ENCODE peak calls at places on chromosome X, in nine cellular contexts. J is esophagus squamous epithelium, P is HepG2, D is right lobe of liver, F is NB4, I is heart left ventricle, U is transverse colon, S is erythroblast, C is HCT116. X is an unnamed sample.

GRCh38 chrX:68146054-68146453 is 287.2 kb downstream of the OPHN1 start:
- DNase-seq in J (no peak), P (peak), D (no peak), F (peak), I (no peak), U (no peak), S (peak), C (peak), X (no peak)

GRCh38 chrX:17836830-17837229 is 24.3 kb downstream of the RAI2 start:
- DNase-seq in J (no peak), P (no peak), D (no peak), F (peak), I (no peak), U (no peak), S (no peak), C (no peak), X (no peak)

GRCh38 chrX:100720301-100720700 is 11.6 kb downstream of the SYTL4 start:
- DNase-seq in J (no peak), P (no peak), D (no peak), F (no peak), I (no peak), U (no peak), S (no peak), C (no peak), X (no peak)

GRCh38 chrX:93695981-93696380 is 22.0 kb downstream of the FAM133A start:
- DNase-seq in J (no peak), P (no peak), D (no peak), F (no peak), I (no peak), U (no peak), S (no peak), C (no peak), X (no peak)

GRCh38 chrX:143121471-143121870 is 95.7 kb downstream of the SPANXN4 start:
- DNase-seq in J (no peak), P (no peak), D (no peak), F (no peak), I (no peak), U (no peak), S (no peak), C (no peak), X (no peak)

GRCh38 chrX:138754861-138755260 is 43.3 kb upstream of the FGF13 start:
- DNase-seq in J (no peak), P (no peak), D (no peak), F (no peak), I (no peak), U (no peak), S (no peak), C (no peak), X (no peak)

GRCh38 chrX:134782796-134783195 is 124.5 kb upstream of the PLAC1 start:
- DNase-seq in J (no peak), P (no peak), D (no peak), F (peak), I (no peak), U (no peak), S (peak), C (no peak), X (no peak)

GRCh38 chrX:108735680-108736508 is 469 bp downstream of the IRS4 start:
- DNase-seq in J (no peak), P (no peak), D (no peak), F (no peak), I (no peak), U (no peak), S (peak), C (no peak), X (no peak)

GRCh38 chrX:152428596-152428995 is 22.5 kb downstream of the GABRA3 start:
- DNase-seq in J (no peak), P (no peak), D (no peak), F (no peak), I (no peak), U (no peak), S (no peak), C (no peak), X (no peak)

GRCh38 chrX:131170148-131170547 is 112.0 kb downstream of the ARHGAP36 start:
- DNase-seq in J (no peak), P (no peak), D (no peak), F (no peak), I (no peak), U (no peak), S (no peak), C (no peak), X (no peak)

GRCh38 chrX:48957827-48958634 is 624 bp upstream of the OTUD5 start:
- DNase-seq in J (peak), P (peak), D (peak), F (peak), I (peak), U (peak), S (peak), C (peak), X (peak)
- TF ChIP-seq POLR2A in J (peak), P (peak), D (peak), F (peak), I (no peak), U (peak), S (peak), C (no peak), X (peak)

GRCh38 chrX:102599084-102599949 is at the start of gene ARMCX5:
- DNase-seq in J (peak), P (peak), D (peak), F (peak), I (peak), U (peak), S (peak), C (peak), X (peak)
- TF ChIP-seq POLR2A in J (no peak), P (peak), D (peak), F (no peak), I (no peak), U (peak), S (peak), C (peak), X (peak)

GRCh38 chrX:44872319-44872816 is 620 bp upstream of the KDM6A start:
- DNase-seq in J (no peak), P (no peak), D (no peak), F (no peak), I (no peak), U (peak), S (peak), C (no peak), X (no peak)
- TF ChIP-seq POLR2A in J (no peak), P (no peak), D (no peak), F (no peak), I (no peak), U (no peak), S (peak), C (no peak), X (peak)

GRCh38 chrX:130165703-130166502 is at the start of gene AIFM1:
- DNase-seq in J (peak), P (peak), D (peak), F (peak), I (peak), U (peak), S (peak), C (peak), X (peak)
- TF ChIP-seq POLR2A in J (peak), P (peak), D (peak), F (peak), I (no peak), U (peak), S (peak), C (peak), X (peak)

GRCh38 chrX:107710617-107711391 is 64.8 kb downstream of the TSC22D3 start:
- DNase-seq in J (peak), P (peak), D (no peak), F (peak), I (no peak), U (peak), S (peak), C (peak), X (peak)
- TF ChIP-seq POLR2A in J (peak), P (no peak), D (no peak), F (no peak), I (no peak), U (peak), S (peak), C (no peak), X (no peak)

GRCh38 chrX:133370719-133371275 is 44.5 kb downstream of the GPC4 start:
- DNase-seq in J (no peak), P (no peak), D (no peak), F (no peak), I (no peak), U (no peak), S (no peak), C (no peak), X (no peak)
- TF ChIP-seq POLR2A in J (no peak), P (no peak), D (no peak), F (no peak), I (no peak), U (no peak), S (no peak), C (no peak), X (no peak)

GRCh38 chrX:42189601-42190000 is 266.2 kb upstream of the CASK start:
- DNase-seq in J (no peak), P (no peak), D (no peak), F (no peak), I (no peak), U (no peak), S (no peak), C (no peak), X (no peak)
- TF ChIP-seq POLR2A in J (no peak), P (no peak), D (no peak), F (no peak), I (no peak), U (no peak), S (no peak), C (no peak), X (no peak)

GRCh38 chrX:51803833-51804232 is 60.6 kb downstream of the GSPT2 start:
- DNase-seq in J (no peak), P (no peak), D (no peak), F (no peak), I (no peak), U (no peak), S (no peak), C (no peak), X (no peak)

GRCh38 chrX:51802917-51803688 is 59.9 kb downstream of the GSPT2 start:
- DNase-seq in J (no peak), P (peak), D (peak), F (no peak), I (peak), U (peak), S (peak), C (peak), X (no peak)

DNA sequence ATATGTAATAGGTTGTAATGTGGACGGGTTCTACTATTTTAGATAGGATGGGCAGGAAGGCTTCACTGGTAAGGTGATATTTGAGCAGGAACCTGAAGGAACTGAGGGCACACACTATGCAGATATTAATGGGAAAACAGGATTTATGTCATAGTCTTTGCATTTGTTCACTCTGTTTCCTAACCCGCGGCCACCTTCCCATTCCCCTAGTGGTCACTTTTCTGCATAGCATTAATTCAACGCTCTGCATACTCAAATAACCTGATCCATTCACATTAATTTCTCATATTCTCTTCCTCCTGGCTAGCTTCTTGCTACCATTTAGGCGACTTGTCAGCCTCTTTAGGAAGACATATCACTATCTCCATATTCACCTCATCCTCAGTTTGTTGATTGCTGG is 61.5 kb downstream of the GSPT2 start:
- DNase-seq in J (no peak), P (no peak), D (no peak), F (no peak), I (no peak), U (no peak), S (peak), C (no peak), X (no peak)
- TF ChIP-seq POLR2A in J (no peak), P (no peak), D (no peak), F (no peak), I (no peak), U (no peak), S (no peak), C (no peak), X (no peak)

DNA sequence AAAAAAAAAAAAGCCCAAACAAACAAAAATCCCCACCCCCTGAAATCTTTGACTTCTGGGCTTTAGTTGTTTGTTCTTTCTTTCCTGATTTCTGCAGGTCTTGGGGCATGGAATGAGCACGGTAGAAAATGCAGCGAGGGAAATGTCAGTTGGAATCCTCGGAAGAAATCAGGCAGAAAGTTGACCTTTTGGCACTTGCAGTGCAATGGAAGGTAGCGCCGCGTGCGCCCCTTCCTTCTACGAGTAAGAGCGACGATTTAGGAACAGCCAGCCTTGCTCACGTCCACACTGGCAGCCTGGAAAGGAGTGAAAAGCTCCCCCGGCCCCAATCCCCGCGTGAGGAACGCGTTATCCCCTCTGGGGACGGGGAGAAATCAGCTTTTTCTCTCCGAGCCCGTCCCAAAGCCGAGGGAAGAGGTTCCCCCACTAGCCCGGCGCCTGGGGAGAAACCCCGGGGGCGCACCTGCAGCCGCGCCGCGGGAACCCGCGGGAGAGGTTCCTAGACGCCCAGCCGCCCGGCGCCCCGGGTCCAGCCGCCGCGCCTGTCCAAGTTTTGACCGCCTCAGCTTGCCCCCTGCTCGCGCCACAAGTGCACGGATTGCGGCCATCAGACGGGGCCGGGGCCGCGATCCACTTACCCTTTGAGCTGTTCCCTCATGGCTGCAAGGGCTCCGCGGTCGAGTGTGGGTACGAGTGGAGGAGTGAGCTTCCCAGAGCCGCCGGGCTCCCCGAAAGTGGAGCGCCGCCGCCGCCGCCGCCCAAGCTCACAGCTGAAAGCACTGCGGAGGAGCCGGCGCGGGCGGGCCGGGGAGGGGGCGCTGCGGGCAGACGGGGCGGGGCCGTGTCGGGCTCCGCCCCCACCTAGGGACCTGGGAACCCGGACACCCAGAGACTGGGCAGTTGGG is 194.6 kb upstream of the FTHL17 start:
- DNase-seq in J (no peak), P (peak), D (peak), F (no peak), I (peak), U (peak), S (no peak), C (no peak), X (peak)
- TF ChIP-seq POLR2A in J (no peak), P (no peak), D (peak), F (no peak), I (no peak), U (no peak), S (no peak), C (no peak), X (peak)

DNA sequence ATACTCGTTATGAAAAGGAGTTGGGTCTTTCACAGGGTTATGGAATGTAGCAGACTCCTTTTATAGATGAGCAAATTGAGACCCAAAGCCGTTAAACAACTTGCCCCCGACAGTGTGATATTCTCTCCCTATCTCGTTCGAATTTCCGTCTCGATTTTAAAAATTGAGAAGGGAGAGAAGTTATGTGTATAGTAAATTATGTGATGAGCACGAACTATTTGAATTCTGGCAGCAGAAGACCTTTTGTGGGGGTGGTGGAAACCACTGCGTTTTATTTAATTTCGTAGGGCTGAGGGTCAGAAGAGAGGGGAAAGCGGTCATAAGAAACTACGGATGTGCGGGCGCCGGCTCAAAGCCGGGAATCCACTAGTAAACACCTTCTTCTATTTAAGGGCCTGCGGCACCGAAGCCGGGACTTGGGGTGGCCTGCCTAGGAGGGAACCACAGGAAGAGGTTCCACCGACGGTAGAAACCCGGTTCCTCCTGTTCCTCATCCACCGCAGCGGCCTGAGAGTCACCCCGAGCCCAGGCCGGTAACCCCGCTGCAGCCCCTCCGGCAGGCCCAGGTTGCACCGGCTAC is 1.5 kb upstream of the DDX3X start:
- DNase-seq in J (peak), P (no peak), D (peak), F (peak), I (peak), U (peak), S (peak), C (no peak), X (no peak)
- TF ChIP-seq POLR2A in J (no peak), P (peak), D (no peak), F (no peak), I (no peak), U (no peak), S (no peak), C (no peak), X (no peak)